ENCODE peak calls at places on chromosomes 6 and 20, in six cellular contexts. O, M, Q, H, X and R are unnamed samples.
A peak's percentile ranks its signal among the peaks of the same experiment; 100 is the strongest.

GRCh38 chr20:1225729-1226313 is at the start of gene RAD21L1:
- DNase-seq in O (no peak), M (peak; percentile 82), Q (no peak), H (peak; percentile 85), X (peak; percentile 63), R (peak; percentile 80)

GRCh38 chr20:40953856-40954255 is 74.8 kb upstream of the TOP1 start:
- DNase-seq in O (no peak), M (no peak), Q (no peak), H (no peak), X (no peak), R (no peak)

GRCh38 chr6:150249261-150249660 is 106.4 kb downstream of the PPP1R14C start:
- DNase-seq in O (no peak), M (no peak), Q (no peak), H (no peak), X (no peak), R (no peak)

GRCh38 chr20:48538058-48538825 is 289.6 kb downstream of the PREX1 start:
- DNase-seq in O (no peak), M (no peak), Q (no peak), H (no peak), X (no peak), R (no peak)

GRCh38 chr6:140064371-140064770 is 689.9 kb upstream of the CITED2 start:
- DNase-seq in O (no peak), M (no peak), Q (no peak), H (no peak), X (no peak), R (no peak)

GRCh38 chr6:62746968-62747367 is 460.9 kb upstream of the KHDRBS2 start:
- DNase-seq in O (no peak), M (no peak), Q (no peak), H (no peak), X (no peak), R (no peak)

GRCh38 chr6:148932208-148932607 is 185.4 kb downstream of the UST start:
- DNase-seq in O (no peak), M (no peak), Q (no peak), H (no peak), X (no peak), R (no peak)

GRCh38 chr20:63529180-63529860 is 7.9 kb downstream of the PTK6 start:
- DNase-seq in O (no peak), M (no peak), Q (no peak), H (no peak), X (no peak), R (no peak)

GRCh38 chr6:14966111-14966901 is 279.6 kb upstream of the JARID2 start:
- DNase-seq in O (no peak), M (no peak), Q (no peak), H (no peak), X (no peak), R (no peak)

GRCh38 chr6:7587631-7588100 is 2.3 kb upstream of the SNRNP48 start:
- DNase-seq in O (no peak), M (no peak), Q (no peak), H (peak; percentile 59), X (no peak), R (no peak)

GRCh38 chr6:107493158-107494057 is 3.5 kb downstream of the SOBP start:
- DNase-seq in O (no peak), M (no peak), Q (no peak), H (no peak), X (no peak), R (no peak)

GRCh38 chr6:87826376-87826775 is 124.3 kb upstream of the AKIRIN2 start:
- DNase-seq in O (no peak), M (no peak), Q (no peak), H (no peak), X (no peak), R (no peak)

DNA sequence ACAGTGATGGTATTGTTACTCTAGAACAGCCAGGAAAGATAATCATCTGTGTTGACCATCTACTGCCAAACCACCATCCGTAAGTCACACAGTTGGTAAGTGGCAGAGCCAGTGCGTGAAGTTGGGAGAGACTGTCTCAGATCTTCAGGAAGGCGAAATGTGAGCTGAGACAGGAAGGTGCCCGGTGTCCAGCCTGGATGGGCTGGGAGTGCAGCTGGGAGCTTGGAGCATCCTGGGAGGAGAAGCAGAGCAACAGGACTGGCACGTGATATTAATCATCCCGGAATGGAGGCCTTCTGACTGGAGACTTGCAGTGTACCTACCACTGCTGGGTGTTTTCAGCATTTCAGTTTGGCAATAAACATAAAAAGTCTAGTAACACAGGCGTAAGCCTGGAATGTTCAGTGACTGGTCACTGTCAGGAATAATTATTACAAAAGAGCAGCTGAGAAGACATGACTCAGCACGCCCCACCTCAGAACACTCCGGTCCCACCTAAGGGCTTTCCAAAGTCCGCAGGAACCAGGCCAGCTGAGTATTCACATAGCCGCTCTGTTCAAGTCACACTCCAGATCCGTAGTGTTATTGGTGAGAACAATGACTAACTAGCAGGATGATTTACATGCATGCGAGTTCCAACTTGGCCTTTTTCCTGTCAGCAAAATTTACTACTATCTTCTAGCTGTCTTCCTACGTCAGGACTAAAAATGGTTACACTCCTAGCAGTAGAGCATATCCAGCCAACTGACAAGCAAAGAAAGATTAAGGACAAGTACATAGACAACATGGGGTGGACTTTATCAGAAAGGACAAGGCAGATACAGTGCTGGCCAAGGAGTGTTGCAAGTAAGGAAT is 45.1 kb upstream of the PNRC1 start:
- DNase-seq in O (peak; percentile 97), M (peak; percentile 89), Q (peak; percentile 8), H (peak; percentile 91), X (no peak), R (no peak)
- H3K4me3 ChIP-seq in O (peak overlapping the region; percentile 10), M (peak overlapping the region; percentile 10), Q (no peak overlapping the region), H (no peak overlapping the region), X (no peak overlapping the region), R (no peak overlapping the region)

GRCh38 chr6:39664173-39664572 is 61.0 kb downstream of the KIF6 start:
- DNase-seq in O (no peak), M (no peak), Q (no peak), H (no peak), X (no peak), R (no peak)

GRCh38 chr6:39666706-39667489 is 58.3 kb downstream of the KIF6 start:
- DNase-seq in O (no peak), M (no peak), Q (no peak), H (no peak), X (no peak), R (no peak)

GRCh38 chr6:39669943-39670342 is 55.3 kb downstream of the KIF6 start:
- DNase-seq in O (no peak), M (no peak), Q (no peak), H (no peak), X (no peak), R (no peak)

GRCh38 chr6:39669117-39669690 is 56.0 kb downstream of the KIF6 start:
- DNase-seq in O (no peak), M (no peak), Q (no peak), H (no peak), X (no peak), R (no peak)

GRCh38 chr6:39665871-39666270 is 59.3 kb downstream of the KIF6 start:
- DNase-seq in O (no peak), M (no peak), Q (no peak), H (no peak), X (no peak), R (no peak)
- H3K27ac ChIP-seq in O (no peak overlapping the region), M (no peak overlapping the region), Q (no peak overlapping the region), H (no peak overlapping the region), X (no peak overlapping the region), R (no peak overlapping the region)

DNA sequence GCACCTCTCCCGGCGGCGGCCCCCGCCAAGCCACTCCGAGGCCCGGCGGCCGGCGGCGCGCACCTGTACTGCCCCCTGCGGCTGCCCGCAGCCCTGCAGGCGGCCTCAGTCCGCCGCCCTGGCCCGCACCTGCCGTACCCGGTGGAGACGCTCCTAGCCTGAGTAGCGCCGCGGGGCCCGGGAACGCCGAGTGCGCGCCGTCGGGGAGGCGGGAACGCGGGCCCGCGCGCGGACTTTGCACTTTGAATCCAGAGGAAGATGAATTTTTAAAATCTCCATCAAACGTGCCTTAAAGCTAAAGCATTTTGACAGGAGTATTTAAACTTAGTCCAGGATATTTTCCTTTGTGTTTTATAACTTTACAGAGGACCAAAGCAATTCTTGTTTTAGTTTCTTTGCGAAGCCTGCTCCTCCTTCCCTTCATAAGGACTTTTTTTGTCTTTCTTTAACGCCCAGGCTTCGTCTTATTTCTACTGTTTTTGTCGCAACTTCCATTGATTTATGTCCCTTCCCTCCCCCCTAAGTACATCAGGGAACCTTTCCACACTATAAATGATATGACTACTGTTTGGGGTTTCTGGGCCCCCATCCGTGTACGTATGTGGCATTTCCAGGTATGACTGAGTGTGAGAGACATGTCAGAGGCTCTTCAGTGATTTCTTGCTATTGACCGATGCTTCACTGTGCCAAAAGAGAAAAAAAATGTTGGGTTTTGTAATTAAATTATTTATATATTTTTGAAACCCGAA is 2.0 kb downstream of the FOXQ1 start:
- DNase-seq in O (no peak), M (no peak), Q (no peak), H (peak; percentile 63), X (no peak), R (no peak)
- H3K4me3 ChIP-seq in O (no peak overlapping the region), M (no peak overlapping the region), Q (peak overlapping the region; percentile 65), H (no peak overlapping the region), X (no peak overlapping the region), R (no peak overlapping the region)

DNA sequence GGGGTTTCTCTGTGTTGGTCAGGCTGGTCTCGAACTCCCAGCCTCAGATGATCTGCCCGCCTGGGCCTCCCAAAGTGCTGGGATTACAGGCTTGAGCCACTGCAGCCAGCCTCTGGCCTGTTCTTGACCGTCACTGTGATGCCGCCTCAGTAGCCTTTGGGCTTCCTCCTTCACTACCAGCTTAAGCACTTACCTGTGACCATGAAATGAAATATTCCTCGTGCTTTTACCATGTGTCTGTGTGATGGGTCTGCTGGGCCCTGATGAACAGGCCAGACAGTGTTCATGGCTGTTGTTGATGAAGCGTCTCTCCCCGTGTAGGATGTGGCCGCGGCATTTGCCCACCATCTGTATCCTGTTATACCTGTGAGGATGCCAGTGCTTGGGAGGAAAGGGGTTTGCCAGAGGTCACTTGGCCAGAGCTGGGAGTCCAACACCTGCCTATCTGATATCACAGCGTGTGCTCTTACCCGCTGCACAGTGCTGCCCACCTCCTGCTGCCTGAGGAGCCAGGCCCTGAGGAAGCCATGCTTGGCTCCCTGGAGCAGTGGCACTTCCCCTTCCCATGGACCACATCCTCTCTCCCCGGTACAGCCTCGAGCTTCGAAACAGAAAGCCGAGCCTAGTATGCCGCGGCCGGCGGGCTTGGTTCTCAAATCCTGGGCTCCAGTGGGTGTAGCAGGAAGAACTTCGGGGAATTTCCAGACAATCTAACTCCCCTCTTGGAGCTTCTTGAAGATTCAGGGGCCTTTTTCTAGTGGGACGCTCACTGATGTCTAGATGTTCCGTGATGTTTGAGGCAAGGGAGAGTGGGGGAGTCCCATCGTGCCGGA is 167.9 kb downstream of the ZDHHC14 start:
- DNase-seq in O (no peak), M (no peak), Q (no peak), H (peak; percentile 28), X (no peak), R (no peak)
- H3K27ac ChIP-seq in O (no peak overlapping the region), M (no peak overlapping the region), Q (no peak overlapping the region), H (no peak overlapping the region), X (no peak overlapping the region), R (no peak overlapping the region)

DNA sequence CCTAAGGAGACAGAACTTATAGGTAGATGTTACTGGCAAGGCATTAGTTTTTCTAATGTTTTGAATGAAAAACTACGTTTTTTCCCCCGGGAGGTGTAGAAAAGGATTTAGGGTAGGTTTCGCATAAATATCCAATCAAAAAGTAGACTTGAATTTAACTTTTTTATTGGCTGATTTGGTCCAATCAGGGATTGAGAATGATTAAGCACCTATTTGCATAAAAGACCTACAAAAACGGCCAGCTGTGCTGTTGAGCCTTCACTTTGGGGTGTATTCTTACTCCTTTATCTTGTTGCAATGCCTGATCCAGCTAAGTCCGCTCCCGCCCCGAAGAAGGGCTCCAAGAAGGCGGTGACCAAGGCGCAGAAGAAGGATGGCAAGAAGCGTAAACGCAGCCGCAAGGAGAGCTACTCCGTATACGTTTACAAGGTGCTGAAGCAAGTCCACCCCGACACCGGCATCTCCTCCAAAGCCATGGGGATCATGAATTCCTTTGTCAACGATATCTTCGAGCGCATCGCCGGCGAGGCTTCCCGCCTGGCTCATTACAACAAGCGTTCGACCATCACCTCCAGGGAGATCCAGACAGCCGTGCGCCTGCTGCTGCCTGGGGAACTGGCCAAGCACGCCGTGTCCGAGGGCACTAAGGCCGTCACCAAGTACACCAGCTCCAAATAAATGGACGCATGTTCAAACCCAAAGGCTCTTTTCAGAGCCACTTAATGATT is 113.5 kb upstream of the BTN3A2 start:
- DNase-seq in O (no peak), M (peak; percentile 74), Q (no peak), H (peak; percentile 82), X (peak; percentile 52), R (peak; percentile 47)
- H3K4me3 ChIP-seq in O (peak overlapping the region; percentile 54), M (peak overlapping the region; percentile 49), Q (peak overlapping the region; percentile 38), H (peak overlapping the region; percentile 42), X (peak overlapping the region; percentile 82), R (peak overlapping the region; percentile 80)